ENCODE peak calls at places on chromosomes 1 and 21, in five cellular contexts. W is RPMI8226; S is naive thymus-derived CD8-positive, alpha-beta T cell; I is NCI-H510A treated with DMSO at 0.1 percent for 48 hours; J is SHP77 treated with DMSO at 0.1 percent for 48 hours. A is an unnamed sample.

GRCh38 chr1:27292111-27292510 is 29.9 kb upstream of the TMEM222 start:
- DNase-seq in W (no peak), S (no peak), I (no peak), J (no peak), A (no peak)

GRCh38 chr1:168504064-168504837 is 39.5 kb downstream of the XCL2 start:
- DNase-seq in W (no peak), S (no peak), I (no peak), J (no peak), A (no peak)

GRCh38 chr1:216332462-216332861 is 90.8 kb downstream of the USH2A start:
- DNase-seq in W (no peak), S (no peak), I (no peak), J (no peak), A (no peak)

GRCh38 chr1:159163609-159164008 is 7.8 kb upstream of the CADM3 start:
- DNase-seq in W (no peak), S (no peak), I (no peak), J (no peak), A (no peak)

GRCh38 chr1:107459204-107459904 is 318.5 kb downstream of the NTNG1 start:
- DNase-seq in W (no peak), S (no peak), I (no peak), J (no peak), A (no peak)

GRCh38 chr1:232384172-232384571 is 245.8 kb downstream of the SIPA1L2 start:
- DNase-seq in W (no peak), S (no peak), I (no peak), J (no peak), A (no peak)

GRCh38 chr1:156947818-156948525 is 27.5 kb downstream of the LRRC71 start:
- DNase-seq in W (no peak), S (no peak), I (no peak), J (no peak), A (no peak)

GRCh38 chr1:154351363-154352068 is 26.2 kb downstream of the ATP8B2 start:
- DNase-seq in W (no peak), S (no peak), I (peak; percentile 60), J (peak; percentile 78), A (peak; percentile 81)

GRCh38 chr21:35096959-35097358 is 47.9 kb upstream of the RUNX1 start:
- DNase-seq in W (no peak), S (no peak), I (no peak), J (no peak), A (no peak)

GRCh38 chr1:206489980-206490534 is 17.3 kb upstream of the RASSF5 start:
- DNase-seq in W (peak; percentile 80), S (peak; percentile 59), I (peak; percentile 73), J (peak; percentile 50), A (peak; percentile 72)

GRCh38 chr1:145997156-145998023 is 1.0 kb upstream of the TXNIP start:
- DNase-seq in W (peak; percentile 69), S (peak; percentile 57), I (no peak), J (no peak), A (no peak)

GRCh38 chr1:175314300-175314699 is 121.7 kb upstream of the KIAA0040 start:
- DNase-seq in W (no peak), S (no peak), I (no peak), J (peak; percentile 36), A (no peak)

GRCh38 chr1:214143015-214143775 is 137.8 kb upstream of the SMYD2 start:
- DNase-seq in W (no peak), S (no peak), I (no peak), J (no peak), A (no peak)

GRCh38 chr1:86872086-86872485 is 41.8 kb downstream of the SELENOF start:
- DNase-seq in W (no peak), S (no peak), I (no peak), J (no peak), A (no peak)

GRCh38 chr21:32415999-32416398 is 3.5 kb downstream of the EVA1C start:
- DNase-seq in W (no peak), S (no peak), I (no peak), J (no peak), A (no peak)

GRCh38 chr1:15224903-15225485 is 22.0 kb upstream of the FHAD1 start:
- DNase-seq in W (no peak), S (no peak), I (no peak), J (no peak), A (no peak)

GRCh38 chr1:154842635-154843034 is 27.4 kb downstream of the KCNN3 start:
- DNase-seq in W (no peak), S (no peak), I (no peak), J (no peak), A (no peak)

GRCh38 chr1:161367684-161368398 is at the start of gene CFAP126:
- DNase-seq in W (peak; percentile 65), S (peak; percentile 13), I (peak; percentile 52), J (no peak), A (peak; percentile 90)

GRCh38 chr1:233135833-233136232 is 159.7 kb downstream of the PCNX2 start:
- DNase-seq in W (no peak), S (no peak), I (no peak), J (no peak), A (no peak)

GRCh38 chr1:167593860-167594259 is 36.2 kb upstream of the RCSD1 start:
- DNase-seq in W (no peak), S (no peak), I (no peak), J (no peak), A (no peak)

GRCh38 chr1:168609133-168609715 is 32.8 kb downstream of the XCL1 start:
- DNase-seq in W (no peak), S (no peak), I (no peak), J (no peak), A (no peak)

GRCh38 chr1:224736619-224737352 is 120.7 kb downstream of the CNIH3 start:
- DNase-seq in W (no peak), S (no peak), I (no peak), J (no peak), A (no peak)